ENCODE peak calls at places on chromosomes 12 and 14, in nine cellular contexts. One of them, this sample, is unnamed.

GRCh38 chr14:72714094-72714493 is 179.8 kb downstream of the DPF3 start:
- DNase-seq in GM12865: peak
- DNase-seq in uterus: no peak
- DNase-seq in Peyer's patch: peak
- DNase-seq in HCT116: no peak
- DNase-seq in Panc1: no peak
- DNase-seq in A549: no peak
- DNase-seq in K562: no peak
- DNase-seq in dorsolateral prefrontal cortex: no peak
- DNase-seq in this sample: peak

GRCh38 chr12:130281157-130281799 is 56.4 kb upstream of the PIWIL1 start:
- DNase-seq in Peyer's patch: no peak
- DNase-seq in K562: peak
- DNase-seq in A549: peak
- DNase-seq in GM12865: peak
- DNase-seq in Panc1: no peak
- DNase-seq in dorsolateral prefrontal cortex: peak
- DNase-seq in uterus: no peak
- DNase-seq in HCT116: no peak
- DNase-seq in this sample: peak

GRCh38 chr14:28243600-28243999 is 523.0 kb upstream of the FOXG1 start:
- DNase-seq in A549: no peak
- DNase-seq in GM12865: no peak
- DNase-seq in HCT116: no peak
- DNase-seq in K562: no peak
- DNase-seq in Panc1: no peak
- DNase-seq in Peyer's patch: no peak
- DNase-seq in dorsolateral prefrontal cortex: no peak
- DNase-seq in uterus: no peak
- DNase-seq in this sample: no peak

GRCh38 chr12:28710882-28711281 is 438.2 kb upstream of the FAR2 start:
- DNase-seq in HCT116: no peak
- DNase-seq in A549: no peak
- DNase-seq in dorsolateral prefrontal cortex: no peak
- DNase-seq in K562: no peak
- DNase-seq in uterus: no peak
- DNase-seq in GM12865: no peak
- DNase-seq in Peyer's patch: no peak
- DNase-seq in Panc1: no peak
- DNase-seq in this sample: no peak

GRCh38 chr12:55658212-55658611 is 21.5 kb downstream of the OR10P1 start:
- DNase-seq in Panc1: no peak
- DNase-seq in A549: no peak
- DNase-seq in dorsolateral prefrontal cortex: no peak
- DNase-seq in uterus: no peak
- DNase-seq in Peyer's patch: no peak
- DNase-seq in K562: no peak
- DNase-seq in GM12865: no peak
- DNase-seq in HCT116: no peak
- DNase-seq in this sample: no peak

GRCh38 chr14:37142835-37143499 is 29.4 kb downstream of the SLC25A21 start:
- DNase-seq in Peyer's patch: no peak
- DNase-seq in A549: peak
- DNase-seq in Panc1: no peak
- DNase-seq in HCT116: no peak
- DNase-seq in uterus: no peak
- DNase-seq in dorsolateral prefrontal cortex: no peak
- DNase-seq in K562: no peak
- DNase-seq in GM12865: no peak
- DNase-seq in this sample: no peak

GRCh38 chr12:63351370-63351769 is 200.4 kb upstream of the AVPR1A start:
- DNase-seq in uterus: no peak
- DNase-seq in K562: no peak
- DNase-seq in GM12865: no peak
- DNase-seq in Panc1: no peak
- DNase-seq in HCT116: no peak
- DNase-seq in dorsolateral prefrontal cortex: no peak
- DNase-seq in A549: no peak
- DNase-seq in Peyer's patch: no peak
- DNase-seq in this sample: no peak

GRCh38 chr14:102297436-102298170 is 7.4 kb downstream of the MOK start:
- DNase-seq in dorsolateral prefrontal cortex: no peak
- DNase-seq in Panc1: no peak
- DNase-seq in uterus: no peak
- DNase-seq in Peyer's patch: no peak
- DNase-seq in HCT116: no peak
- DNase-seq in GM12865: no peak
- DNase-seq in A549: no peak
- DNase-seq in K562: no peak
- DNase-seq in this sample: no peak

GRCh38 chr14:92040431-92041040 is 677 bp upstream of the TRIP11 start:
- DNase-seq in Peyer's patch: no peak
- DNase-seq in GM12865: peak
- DNase-seq in K562: peak
- DNase-seq in A549: peak
- DNase-seq in HCT116: peak
- DNase-seq in Panc1: no peak
- DNase-seq in dorsolateral prefrontal cortex: no peak
- DNase-seq in uterus: no peak
- DNase-seq in this sample: no peak

GRCh38 chr14:70744631-70745030 is 64.7 kb downstream of the MAP3K9 start:
- DNase-seq in Panc1: no peak
- DNase-seq in HCT116: no peak
- DNase-seq in Peyer's patch: no peak
- DNase-seq in dorsolateral prefrontal cortex: no peak
- DNase-seq in uterus: no peak
- DNase-seq in K562: no peak
- DNase-seq in A549: no peak
- DNase-seq in GM12865: no peak
- DNase-seq in this sample: no peak

GRCh38 chr14:66228267-66228970 is 257.8 kb upstream of the CCDC196 start:
- DNase-seq in dorsolateral prefrontal cortex: no peak
- DNase-seq in K562: no peak
- DNase-seq in Peyer's patch: no peak
- DNase-seq in HCT116: peak
- DNase-seq in GM12865: peak
- DNase-seq in A549: peak
- DNase-seq in Panc1: no peak
- DNase-seq in uterus: no peak
- DNase-seq in this sample: no peak

GRCh38 chr14:50957296-50957695 is 13.0 kb upstream of the PYGL start:
- DNase-seq in A549: peak
- DNase-seq in Panc1: no peak
- DNase-seq in Peyer's patch: no peak
- DNase-seq in GM12865: no peak
- DNase-seq in uterus: peak
- DNase-seq in K562: no peak
- DNase-seq in dorsolateral prefrontal cortex: no peak
- DNase-seq in HCT116: no peak
- DNase-seq in this sample: no peak

GRCh38 chr12:47751561-47751960 is 7.1 kb downstream of the RAPGEF3 start:
- DNase-seq in uterus: no peak
- DNase-seq in HCT116: no peak
- DNase-seq in dorsolateral prefrontal cortex: no peak
- DNase-seq in A549: no peak
- DNase-seq in Panc1: no peak
- DNase-seq in K562: no peak
- DNase-seq in GM12865: no peak
- DNase-seq in Peyer's patch: no peak
- DNase-seq in this sample: no peak

GRCh38 chr14:34711169-34711568 is 3.2 kb downstream of the CFL2 start:
- DNase-seq in dorsolateral prefrontal cortex: no peak
- DNase-seq in GM12865: peak
- DNase-seq in uterus: peak
- DNase-seq in Panc1: no peak
- DNase-seq in HCT116: no peak
- DNase-seq in A549: peak
- DNase-seq in Peyer's patch: no peak
- DNase-seq in K562: no peak
- DNase-seq in this sample: peak

GRCh38 chr14:68349900-68350323 is 443.0 kb downstream of the ZFP36L1 start:
- DNase-seq in GM12865: no peak
- DNase-seq in dorsolateral prefrontal cortex: no peak
- DNase-seq in uterus: no peak
- DNase-seq in A549: peak
- DNase-seq in HCT116: no peak
- DNase-seq in Panc1: no peak
- DNase-seq in Peyer's patch: no peak
- DNase-seq in K562: no peak
- DNase-seq in this sample: no peak

GRCh38 chr12:50508420-50508819 is 3.6 kb downstream of the DIP2B start:
- DNase-seq in Panc1: no peak
- DNase-seq in K562: no peak
- DNase-seq in dorsolateral prefrontal cortex: no peak
- DNase-seq in A549: no peak
- DNase-seq in Peyer's patch: no peak
- DNase-seq in uterus: no peak
- DNase-seq in GM12865: no peak
- DNase-seq in HCT116: no peak
- DNase-seq in this sample: no peak
- H3K4me3 ChIP-seq in Panc1: no peak
- H3K4me3 ChIP-seq in K562: no peak
- H3K4me3 ChIP-seq in dorsolateral prefrontal cortex: peak
- H3K4me3 ChIP-seq in A549: no peak
- H3K4me3 ChIP-seq in Peyer's patch: no peak
- H3K4me3 ChIP-seq in uterus: no peak
- H3K4me3 ChIP-seq in GM12865: no peak
- H3K4me3 ChIP-seq in HCT116: no peak
- H3K4me3 ChIP-seq in this sample: no peak

DNA sequence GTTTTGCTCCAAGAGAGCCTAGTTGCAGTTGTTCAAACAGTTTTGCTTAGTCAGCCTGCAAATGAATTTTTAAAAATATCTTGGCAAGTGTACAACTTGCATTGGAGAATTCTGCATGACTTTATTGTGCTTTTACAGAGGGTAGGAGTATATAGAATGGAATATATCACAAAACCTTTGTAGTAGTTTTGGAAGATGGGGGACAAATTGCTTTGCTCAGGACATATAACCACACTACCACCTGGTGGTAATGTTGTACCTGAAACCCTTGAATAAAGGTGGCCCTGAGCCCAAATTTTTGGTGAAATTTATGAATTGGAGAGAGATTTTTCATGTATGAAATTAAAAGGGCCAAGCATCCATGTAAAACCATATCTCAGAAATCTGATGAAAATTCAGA is 645.2 kb downstream of the MED13L start:
- DNase-seq in dorsolateral prefrontal cortex: no peak
- DNase-seq in Panc1: no peak
- DNase-seq in Peyer's patch: no peak
- DNase-seq in HCT116: no peak
- DNase-seq in K562: no peak
- DNase-seq in uterus: no peak
- DNase-seq in GM12865: peak
- DNase-seq in A549: no peak
- DNase-seq in this sample: no peak
- TF ChIP-seq CTCF in dorsolateral prefrontal cortex: peak
- TF ChIP-seq CTCF in Panc1: no peak
- TF ChIP-seq CTCF in Peyer's patch: peak
- TF ChIP-seq CTCF in HCT116: peak
- TF ChIP-seq CTCF in K562: no peak
- TF ChIP-seq CTCF in uterus: no peak
- TF ChIP-seq CTCF in GM12865: no peak
- TF ChIP-seq CTCF in A549: peak
- TF ChIP-seq CTCF in this sample: peak

DNA sequence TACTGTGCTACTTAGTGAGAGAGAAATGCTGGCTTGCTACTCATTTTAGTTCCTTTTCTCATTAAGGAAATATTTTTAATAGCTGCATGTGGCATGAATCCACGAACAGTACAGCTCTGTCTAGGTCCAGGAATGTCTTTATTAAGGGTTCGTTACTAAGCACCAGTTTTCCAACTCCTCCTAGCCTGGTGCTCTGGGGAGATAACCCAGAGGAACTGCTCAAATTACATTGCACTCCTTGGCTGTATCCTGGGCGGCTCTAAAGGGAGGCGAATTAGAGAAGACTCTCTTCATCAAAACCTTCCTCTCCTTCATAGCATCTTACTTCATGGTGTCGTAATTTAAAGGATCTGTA is 101.3 kb downstream of the PPM1A start:
- DNase-seq in uterus: no peak
- DNase-seq in GM12865: no peak
- DNase-seq in Peyer's patch: no peak
- DNase-seq in dorsolateral prefrontal cortex: no peak
- DNase-seq in A549: no peak
- DNase-seq in Panc1: no peak
- DNase-seq in K562: no peak
- DNase-seq in HCT116: no peak
- DNase-seq in this sample: no peak
- H3K4me3 ChIP-seq in uterus: no peak
- H3K4me3 ChIP-seq in GM12865: no peak
- H3K4me3 ChIP-seq in Peyer's patch: no peak
- H3K4me3 ChIP-seq in dorsolateral prefrontal cortex: no peak
- H3K4me3 ChIP-seq in A549: no peak
- H3K4me3 ChIP-seq in Panc1: no peak
- H3K4me3 ChIP-seq in K562: no peak
- H3K4me3 ChIP-seq in HCT116: no peak
- H3K4me3 ChIP-seq in this sample: no peak

DNA sequence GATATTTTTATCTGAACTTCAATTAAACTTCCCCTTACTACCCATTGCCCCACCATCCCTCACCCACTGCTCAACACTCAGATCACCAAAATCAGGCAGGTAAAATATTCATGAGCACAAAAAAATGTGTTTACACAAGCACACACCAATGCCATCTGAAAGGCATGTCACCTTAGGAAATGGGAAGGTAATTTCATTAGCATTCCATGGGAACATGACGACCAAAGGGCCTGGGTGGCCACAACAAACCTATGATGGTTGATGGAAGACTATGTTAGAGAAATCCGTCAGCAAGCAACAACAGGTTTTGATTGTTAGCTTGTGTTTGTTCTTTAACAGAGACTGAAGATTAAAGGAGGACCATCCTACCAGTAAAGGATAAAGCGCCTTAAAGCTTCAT is 97.6 kb downstream of the BCAT1 start:
- DNase-seq in dorsolateral prefrontal cortex: no peak
- DNase-seq in HCT116: no peak
- DNase-seq in Peyer's patch: no peak
- DNase-seq in GM12865: no peak
- DNase-seq in Panc1: no peak
- DNase-seq in uterus: no peak
- DNase-seq in K562: no peak
- DNase-seq in A549: no peak
- DNase-seq in this sample: no peak
- TF ChIP-seq CTCF in dorsolateral prefrontal cortex: no peak
- TF ChIP-seq CTCF in HCT116: no peak
- TF ChIP-seq CTCF in Peyer's patch: no peak
- TF ChIP-seq CTCF in GM12865: no peak
- TF ChIP-seq CTCF in Panc1: no peak
- TF ChIP-seq CTCF in uterus: no peak
- TF ChIP-seq CTCF in K562: no peak
- TF ChIP-seq CTCF in A549: no peak
- TF ChIP-seq CTCF in this sample: no peak